ENCODE peak calls at places on chromosome 1, in eight cellular contexts. Y is CD8-positive, alpha-beta memory T cell; G is IMR-90; D is Peyer's patch; M is cardiac muscle cell; N is small intestine; S is psoas muscle; B is left ventricle myocardium inferior. R is an unnamed sample. For H3K27me3, the result is how much of the 10 kb centered on the place peaks cover.

GRCh38 chr1:185694081-185694480 is 40.1 kb upstream of the HMCN1 start:
- DNase-seq in Y (no peak), G (no peak), D (peak), M (no peak), N (peak), S (no peak), B (no peak), R (no peak)

GRCh38 chr1:201988593-201988992 is 6.1 kb downstream of the RNPEP start:
- DNase-seq in Y (no peak), G (no peak), D (peak), M (no peak), N (no peak), S (no peak), B (no peak), R (no peak)

GRCh38 chr1:24216254-24216653 is 29.2 kb upstream of the IFNLR1 start:
- DNase-seq in Y (no peak), G (no peak), D (no peak), M (peak), N (no peak), S (no peak), B (no peak), R (peak)

GRCh38 chr1:64754166-64754565 is 9.3 kb downstream of the RAVER2 start:
- DNase-seq in Y (no peak), G (no peak), D (no peak), M (no peak), N (peak), S (no peak), B (no peak), R (no peak)

GRCh38 chr1:86914998-86915736 is 732 bp downstream of the HS2ST1 start:
- DNase-seq in Y (peak), G (peak), D (peak), M (peak), N (peak), S (peak), B (peak), R (peak)

GRCh38 chr1:217506878-217507277 is 124.0 kb downstream of the GPATCH2 start:
- DNase-seq in Y (no peak), G (peak), D (no peak), M (no peak), N (no peak), S (no peak), B (no peak), R (no peak)

GRCh38 chr1:112998592-112999235 is 42.7 kb upstream of the SLC16A1 start:
- DNase-seq in Y (no peak), G (peak), D (no peak), M (peak), N (peak), S (peak), B (peak), R (no peak)

GRCh38 chr1:39158330-39159086 is 46.0 kb upstream of the MACF1 start:
- DNase-seq in Y (no peak), G (peak), D (peak), M (peak), N (peak), S (no peak), B (no peak), R (peak)

GRCh38 chr1:160837558-160838205 is 25.0 kb downstream of the CD244 start:
- DNase-seq in Y (peak), G (no peak), D (peak), M (peak), N (peak), S (no peak), B (peak), R (peak)

GRCh38 chr1:21152423-21153100 is 24.1 kb downstream of the EIF4G3 start:
- DNase-seq in Y (no peak), G (peak), D (no peak), M (no peak), N (no peak), S (peak), B (peak), R (no peak)

GRCh38 chr1:232322162-232322734 is 307.7 kb downstream of the SIPA1L2 start:
- DNase-seq in Y (no peak), G (no peak), D (peak), M (no peak), N (peak), S (no peak), B (no peak), R (no peak)

GRCh38 chr1:182955596-182956588 is 2.9 kb upstream of the SHCBP1L start:
- DNase-seq in Y (no peak), G (peak), D (no peak), M (peak), N (no peak), S (no peak), B (no peak), R (peak)

GRCh38 chr1:217078010-217078704 is 354.9 kb upstream of the ESRRG start:
- DNase-seq in Y (no peak), G (peak), D (no peak), M (peak), N (peak), S (no peak), B (no peak), R (no peak)

GRCh38 chr1:232648316-232648715 is 18.4 kb upstream of the SIPA1L2 start:
- DNase-seq in Y (no peak), G (no peak), D (no peak), M (peak), N (no peak), S (no peak), B (no peak), R (peak)

GRCh38 chr1:155940993-155941844 is at the start of gene RXFP4:
- DNase-seq in Y (no peak), G (no peak), D (peak), M (no peak), N (peak), S (no peak), B (no peak), R (peak)

GRCh38 chr1:230243583-230244377 is 176.7 kb downstream of the GALNT2 start:
- DNase-seq in Y (no peak), G (peak), D (no peak), M (peak), N (no peak), S (no peak), B (no peak), R (no peak)

GRCh38 chr1:101142244-101142643 is 94.6 kb upstream of the S1PR1 start:
- DNase-seq in Y (no peak), G (no peak), D (no peak), M (no peak), N (no peak), S (no peak), B (no peak), R (no peak)

GRCh38 chr1:214739621-214740238 is 136.7 kb downstream of the CENPF start:
- DNase-seq in Y (no peak), G (peak), D (no peak), M (no peak), N (no peak), S (no peak), B (no peak), R (no peak)

GRCh38 chr1:174262747-174263241 is 103.5 kb downstream of the RABGAP1L start:
- DNase-seq in Y (no peak), G (peak), D (no peak), M (peak), N (peak), S (no peak), B (no peak), R (no peak)

GRCh38 chr1:44602675-44603610 is 71.3 kb downstream of the TMEM53 start:
- DNase-seq in Y (no peak), G (no peak), D (no peak), M (no peak), N (peak), S (peak), B (no peak), R (peak)

GRCh38 chr1:201142854-201143725 is 11.2 kb downstream of the TMEM9 start:
- DNase-seq in Y (no peak), G (no peak), D (no peak), M (no peak), N (no peak), S (no peak), B (no peak), R (peak)

GRCh38 chr1:1782399-1783221 is 4.3 kb upstream of the NADK start:
- DNase-seq in Y (no peak), G (peak), D (peak), M (peak), N (peak), S (peak), B (peak), R (no peak)

GRCh38 chr1:195898924-195899323 is 709.3 kb downstream of the KCNT2 start:
- DNase-seq in Y (no peak), G (no peak), D (no peak), M (no peak), N (no peak), S (no peak), B (no peak), R (no peak)

GRCh38 chr1:54331091-54331772 is 75.0 kb downstream of the SSBP3 start:
- DNase-seq in Y (no peak), G (peak), D (no peak), M (no peak), N (no peak), S (no peak), B (no peak), R (no peak)

GRCh38 chr1:160123726-160124125 is 8.2 kb downstream of the ATP1A2 start:
- DNase-seq in Y (no peak), G (no peak), D (no peak), M (no peak), N (no peak), S (no peak), B (no peak), R (no peak)

GRCh38 chr1:205849619-205850355 is at the start of gene PM20D1:
- DNase-seq in Y (peak), G (peak), D (peak), M (peak), N (peak), S (peak), B (peak), R (no peak)

GRCh38 chr1:67564193-67564592 is 120.8 kb upstream of the GADD45A start:
- DNase-seq in Y (no peak), G (peak), D (peak), M (no peak), N (no peak), S (peak), B (no peak), R (no peak)

GRCh38 chr1:179747611-179748010 is 4.5 kb downstream of the FAM163A start:
- DNase-seq in Y (no peak), G (no peak), D (no peak), M (no peak), N (no peak), S (no peak), B (no peak), R (no peak)

GRCh38 chr1:64711266-64711665 is 33.6 kb upstream of the RAVER2 start:
- DNase-seq in Y (no peak), G (no peak), D (no peak), M (no peak), N (no peak), S (no peak), B (no peak), R (no peak)

GRCh38 chr1:15948600-15949452 is 27.1 kb downstream of the ZBTB17 start:
- DNase-seq in Y (no peak), G (peak), D (peak), M (peak), N (no peak), S (peak), B (peak), R (no peak)

GRCh38 chr1:44679468-44679867 is 5.0 kb downstream of the ARMH1 start:
- DNase-seq in Y (no peak), G (no peak), D (peak), M (no peak), N (no peak), S (no peak), B (no peak), R (no peak)

GRCh38 chr1:205518616-205519540 is 14.4 kb downstream of the CDK18 start:
- DNase-seq in Y (no peak), G (no peak), D (no peak), M (no peak), N (no peak), S (no peak), B (no peak), R (no peak)

GRCh38 chr1:154759196-154759595 is 110.9 kb downstream of the KCNN3 start:
- DNase-seq in Y (no peak), G (no peak), D (no peak), M (no peak), N (no peak), S (no peak), B (no peak), R (no peak)

GRCh38 chr1:15760520-15761211 is 2.1 kb downstream of the FBLIM1 start:
- DNase-seq in Y (no peak), G (peak), D (no peak), M (peak), N (no peak), S (peak), B (peak), R (no peak)

GRCh38 chr1:151993084-151993733 is 450 bp downstream of the S100A10 start:
- DNase-seq in Y (peak), G (no peak), D (peak), M (peak), N (peak), S (peak), B (peak), R (no peak)

GRCh38 chr1:98903261-98903660 is 101.4 kb downstream of the PLPPR5 start:
- DNase-seq in Y (no peak), G (peak), D (no peak), M (peak), N (no peak), S (no peak), B (no peak), R (no peak)

GRCh38 chr1:6745073-6745472 is 40.2 kb upstream of the CAMTA1 start:
- DNase-seq in Y (no peak), G (no peak), D (no peak), M (no peak), N (no peak), S (no peak), B (no peak), R (no peak)

GRCh38 chr1:161738627-161739287 is 10.8 kb upstream of the DUSP12 start:
- DNase-seq in Y (peak), G (peak), D (peak), M (peak), N (peak), S (peak), B (peak), R (no peak)

GRCh38 chr1:73452522-73452921 is 745.5 kb downstream of the LRRIQ3 start:
- DNase-seq in Y (no peak), G (no peak), D (no peak), M (no peak), N (no peak), S (no peak), B (no peak), R (no peak)

DNA sequence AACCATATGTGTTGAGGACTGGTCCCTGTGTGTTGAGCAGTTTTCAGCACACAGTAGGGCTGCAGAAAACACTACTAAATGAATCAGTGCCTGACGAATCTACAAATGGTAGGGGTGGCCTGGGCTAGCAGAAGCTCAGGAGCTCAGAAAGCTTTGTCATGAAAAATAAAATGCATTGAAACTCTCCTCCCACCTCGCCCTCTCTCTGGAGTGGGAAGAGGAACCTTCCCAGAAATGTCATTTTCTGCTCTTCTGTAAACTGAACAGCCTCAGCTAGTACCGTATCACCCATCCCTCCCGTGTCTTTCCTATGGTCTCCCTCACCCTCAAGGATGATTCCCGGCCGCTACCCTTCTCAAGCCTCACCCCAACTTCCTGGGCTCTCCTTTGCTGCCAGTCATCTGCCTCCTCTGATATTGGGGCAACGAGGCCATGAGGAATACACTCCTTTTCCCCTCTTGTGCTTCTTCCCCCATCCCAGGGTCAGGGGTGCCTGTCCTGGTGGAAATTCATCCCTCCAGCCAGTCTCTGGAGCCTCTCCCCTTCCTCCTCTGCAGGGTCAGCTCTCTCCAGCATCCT is 734.5 kb downstream of the PTPRU start:
- DNase-seq in Y (no peak), G (no peak), D (no peak), M (no peak), N (no peak), S (no peak), B (no peak), R (no peak)
- H3K27ac ChIP-seq in Y (no peak), G (no peak), D (no peak), M (no peak), N (no peak), S (no peak), B (no peak), R (no peak)

DNA sequence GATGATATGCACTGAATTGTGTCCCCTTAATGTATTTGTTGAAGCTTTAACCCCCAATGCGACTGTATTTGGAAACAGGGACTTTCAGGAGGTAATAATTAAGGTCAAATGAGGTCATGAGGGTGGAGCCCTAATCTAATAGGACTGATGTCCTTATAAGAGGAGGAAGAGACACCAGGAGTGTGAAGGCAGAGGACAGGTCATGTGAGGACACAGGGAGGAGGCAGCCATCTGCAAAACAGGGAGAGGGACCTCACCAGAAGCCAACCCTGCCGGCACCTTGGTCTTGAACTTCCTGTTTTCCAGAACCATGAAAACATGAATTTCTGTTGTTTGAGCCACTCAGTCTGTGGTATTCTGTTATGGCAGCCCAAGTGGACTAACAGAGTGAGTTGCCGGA is 15.3 kb downstream of the SYF2 start:
- DNase-seq in Y (no peak), G (no peak), D (no peak), M (no peak), N (no peak), S (no peak), B (no peak), R (no peak)
- H3K4me3 ChIP-seq in Y (no peak), G (no peak), D (no peak), M (no peak), N (no peak), S (no peak), B (no peak), R (no peak)

GRCh38 chr1:10943991-10944730 is 68.3 kb upstream of the TARDBP start:
- DNase-seq in Y (no peak), G (no peak), D (peak), M (peak), N (peak), S (no peak), B (no peak), R (peak)
- H3K27me3 ChIP-seq in Y (under half), G (under half), D (under half), M (under half), N (under half), S (under half), B (under half), R (under half)

GRCh38 chr1:172827301-172827700 is 168.4 kb downstream of the FASLG start:
- DNase-seq in Y (no peak), G (peak), D (no peak), M (no peak), N (peak), S (no peak), B (no peak), R (no peak)
- H3K27ac ChIP-seq in Y (no peak), G (peak), D (no peak), M (no peak), N (no peak), S (no peak), B (no peak), R (no peak)

GRCh38 chr1:150764617-150765090 is 924 bp downstream of the CTSS start:
- DNase-seq in Y (no peak), G (peak), D (no peak), M (peak), N (peak), S (no peak), B (no peak), R (no peak)
- H3K4me3 ChIP-seq in Y (peak), G (no peak), D (peak), M (no peak), N (no peak), S (peak), B (peak), R (no peak)

GRCh38 chr1:3065396-3065795 is 3.6 kb upstream of the PRDM16 start:
- DNase-seq in Y (no peak), G (no peak), D (peak), M (no peak), N (no peak), S (no peak), B (no peak), R (no peak)

GRCh38 chr1:3064901-3065300 is 4.1 kb upstream of the PRDM16 start:
- DNase-seq in Y (no peak), G (no peak), D (no peak), M (no peak), N (no peak), S (no peak), B (no peak), R (no peak)

GRCh38 chr1:3065797-3066196 is 3.2 kb upstream of the PRDM16 start:
- DNase-seq in Y (no peak), G (no peak), D (peak), M (no peak), N (no peak), S (no peak), B (no peak), R (no peak)

GRCh38 chr1:3063379-3064295 is 5.4 kb upstream of the PRDM16 start:
- DNase-seq in Y (no peak), G (no peak), D (peak), M (no peak), N (no peak), S (no peak), B (no peak), R (no peak)

DNA sequence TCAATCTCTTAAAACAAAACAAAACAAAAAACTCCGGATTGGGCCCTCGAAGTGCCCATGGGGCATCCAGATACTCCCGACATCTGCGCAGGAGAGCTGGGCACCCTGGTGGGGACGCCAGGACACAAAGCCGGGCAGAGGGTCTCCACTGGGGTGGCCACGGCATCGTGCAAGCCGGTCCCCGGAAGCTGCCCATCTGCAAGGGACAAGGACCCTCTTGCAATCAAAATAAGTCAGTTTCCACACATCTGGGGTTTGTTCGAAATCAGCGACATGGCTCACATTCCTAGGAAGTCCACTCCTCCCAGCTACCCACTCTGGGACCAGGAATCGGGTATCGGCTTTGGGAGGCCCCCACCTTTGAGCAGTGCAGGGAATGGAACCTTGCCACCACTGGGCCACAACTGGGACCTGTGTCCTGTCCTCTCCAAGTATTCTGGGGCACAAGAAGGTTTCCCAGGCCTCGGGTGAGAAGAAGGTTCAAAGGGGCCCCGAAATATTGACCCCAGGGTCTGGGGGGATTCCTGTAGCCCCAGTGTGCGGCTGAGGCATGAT is 4.6 kb upstream of the PRDM16 start:
- DNase-seq in Y (no peak), G (no peak), D (no peak), M (no peak), N (no peak), S (no peak), B (no peak), R (peak)
- H3K27me3 ChIP-seq in Y (under half), G (half or more), D (under half), M (half or more), N (under half), S (half or more), B (half or more), R (under half)

DNA sequence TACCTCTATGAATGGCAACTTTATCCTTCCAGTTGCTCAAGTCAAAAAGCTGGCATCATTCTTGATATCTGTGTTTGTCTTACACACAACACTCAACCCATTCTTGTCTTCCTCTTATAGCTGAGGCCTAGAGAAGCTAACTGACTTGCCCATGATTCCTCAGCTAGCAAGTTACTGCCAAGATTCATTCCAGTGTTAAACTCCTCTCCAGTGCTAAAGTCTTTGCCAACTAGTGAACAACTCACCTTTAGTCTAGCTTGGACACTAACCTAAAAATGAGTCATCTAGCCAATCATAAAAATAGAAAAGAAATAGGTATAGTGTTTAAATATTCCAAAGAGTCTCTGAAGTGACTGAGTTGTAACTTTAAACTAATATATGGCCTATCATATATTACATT is 45.6 kb upstream of the RGS2 start:
- DNase-seq in Y (no peak), G (peak), D (no peak), M (peak), N (no peak), S (no peak), B (no peak), R (no peak)
- H3K27ac ChIP-seq in Y (no peak), G (peak), D (peak), M (no peak), N (no peak), S (no peak), B (no peak), R (no peak)